ENCODE peak calls at places on chromosomes 2 and 18, in seven cellular contexts. L is fibroblast of lung, X is heart left ventricle, I is Panc1, P is psoas muscle, D is right atrium auricular region, F is hepatocyte. H is an unnamed sample.

GRCh38 chr2:109558076-109558882 is 55.5 kb downstream of the SEPTIN10 start:
- DNase-seq in L (peak; percentile 66), X (no peak), I (peak; percentile 90), P (no peak), D (no peak), F (peak; percentile 13), H (peak; percentile 87)

GRCh38 chr2:205659922-205660321 is 22.4 kb upstream of the NRP2 start:
- DNase-seq in L (no peak), X (no peak), I (no peak), P (no peak), D (no peak), F (no peak), H (no peak)

GRCh38 chr18:8631265-8631664 is 22.0 kb downstream of the RAB12 start:
- DNase-seq in L (no peak), X (no peak), I (no peak), P (no peak), D (no peak), F (no peak), H (no peak)

GRCh38 chr18:9366126-9366714 is 31.6 kb downstream of the TWSG1 start:
- DNase-seq in L (peak; percentile 44), X (no peak), I (no peak), P (no peak), D (no peak), F (peak; percentile 61), H (peak; percentile 60)

GRCh38 chr2:10361220-10361588 is 58.5 kb downstream of the HPCAL1 start:
- DNase-seq in L (peak; percentile 18), X (no peak), I (no peak), P (no peak), D (no peak), F (no peak), H (no peak)

GRCh38 chr18:4358618-4359017 is 96.5 kb downstream of the DLGAP1 start:
- DNase-seq in L (no peak), X (no peak), I (no peak), P (no peak), D (no peak), F (no peak), H (no peak)

GRCh38 chr2:209334188-209335017 is 89.4 kb upstream of the MAP2 start:
- DNase-seq in L (peak; percentile 69), X (peak; percentile 33), I (peak; percentile 43), P (peak; percentile 52), D (no peak), F (peak; percentile 77), H (peak; percentile 73)

GRCh38 chr2:68292108-68292710 is 27.5 kb downstream of the CNRIP1 start:
- DNase-seq in L (peak; percentile 46), X (no peak), I (peak; percentile 18), P (no peak), D (no peak), F (peak; percentile 48), H (peak; percentile 40)

GRCh38 chr2:222427606-222428320 is 3.4 kb downstream of the SGPP2 start:
- DNase-seq in L (no peak), X (no peak), I (no peak), P (no peak), D (no peak), F (peak; percentile 55), H (no peak)

GRCh38 chr2:38515155-38516074 is 87.3 kb downstream of the HNRNPLL start:
- DNase-seq in L (peak; percentile 57), X (peak; percentile 79), I (no peak), P (peak; percentile 84), D (peak; percentile 66), F (peak; percentile 46), H (no peak)

GRCh38 chr2:86512034-86512433 is 51.2 kb downstream of the CHMP3 start:
- DNase-seq in L (no peak), X (no peak), I (no peak), P (no peak), D (no peak), F (no peak), H (no peak)

GRCh38 chr18:63924551-63924950 is 16.8 kb downstream of the SERPINB10 start:
- DNase-seq in L (no peak), X (no peak), I (no peak), P (no peak), D (no peak), F (no peak), H (no peak)

GRCh38 chr2:137951606-137952005 is 12.7 kb upstream of the HNMT start:
- DNase-seq in L (no peak), X (no peak), I (no peak), P (no peak), D (no peak), F (no peak), H (no peak)

GRCh38 chr2:236824836-236825235 is 255.2 kb downstream of the ACKR3 start:
- DNase-seq in L (no peak), X (no peak), I (no peak), P (no peak), D (no peak), F (peak; percentile 37), H (no peak)

GRCh38 chr2:147490612-147491261 is 354.1 kb upstream of the ACVR2A start:
- DNase-seq in L (no peak), X (no peak), I (no peak), P (no peak), D (no peak), F (no peak), H (no peak)

GRCh38 chr18:32284284-32284683 is 94.4 kb downstream of the MEP1B start:
- DNase-seq in L (no peak), X (no peak), I (no peak), P (no peak), D (no peak), F (no peak), H (no peak)

GRCh38 chr18:9907867-9908266 is 5.9 kb upstream of the VAPA start:
- DNase-seq in L (no peak), X (no peak), I (no peak), P (no peak), D (no peak), F (no peak), H (no peak)

GRCh38 chr2:37652199-37652640 is 19.2 kb downstream of the CDC42EP3 start:
- DNase-seq in L (peak; percentile 60), X (no peak), I (no peak), P (no peak), D (no peak), F (no peak), H (peak; percentile 51)

GRCh38 chr18:79393626-79394401 is 1.9 kb upstream of the NFATC1 start:
- DNase-seq in L (peak; percentile 75), X (peak; percentile 95), I (no peak), P (peak; percentile 93), D (peak; percentile 96), F (peak; percentile 89), H (peak; percentile 69)

GRCh38 chr18:60413944-60414547 is 41.5 kb upstream of the MC4R start:
- DNase-seq in L (peak; percentile 9), X (no peak), I (peak; percentile 13), P (no peak), D (no peak), F (peak; percentile 28), H (peak; percentile 12)

GRCh38 chr18:51516478-51517038 is 319.1 kb upstream of the MEX3C start:
- DNase-seq in L (no peak), X (no peak), I (no peak), P (no peak), D (no peak), F (no peak), H (no peak)

DNA sequence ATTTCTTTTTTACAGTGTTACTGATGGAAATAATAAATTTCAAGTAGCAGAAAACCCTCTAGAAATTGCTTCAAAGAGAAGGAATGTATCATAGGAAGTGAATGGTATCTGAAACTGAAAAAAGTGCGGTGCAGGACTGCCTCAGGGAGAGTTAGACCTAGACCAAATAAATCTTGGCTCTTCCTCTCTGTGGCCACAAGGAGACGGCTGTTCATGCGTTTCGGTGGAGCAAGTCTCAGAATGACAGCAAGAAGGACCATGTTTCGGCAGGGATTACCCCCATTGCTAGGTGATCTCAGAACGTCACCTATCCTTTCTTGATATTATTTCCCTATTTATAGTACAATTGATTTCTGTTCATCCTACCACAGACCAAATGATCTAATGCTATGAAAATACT is 522.3 kb downstream of the SOX11 start:
- DNase-seq in L (no peak), X (no peak), I (no peak), P (no peak), D (no peak), F (no peak), H (no peak)
- TF ChIP-seq CTCF in L (no peak), X (no peak), I (no peak), P (no peak), D (no peak), F (no peak), H (no peak)

GRCh38 chr2:42967959-42968674 is 175.7 kb upstream of the HAAO start:
- DNase-seq in L (peak; percentile 91), X (peak; percentile 82), I (no peak), P (peak; percentile 89), D (peak; percentile 88), F (peak; percentile 65), H (peak; percentile 88)

GRCh38 chr2:42965196-42965595 is 172.8 kb upstream of the HAAO start:
- DNase-seq in L (no peak), X (no peak), I (no peak), P (no peak), D (no peak), F (no peak), H (no peak)

GRCh38 chr2:42963452-42964068 is 171.2 kb upstream of the HAAO start:
- DNase-seq in L (no peak), X (no peak), I (no peak), P (no peak), D (no peak), F (no peak), H (no peak)

GRCh38 chr2:42964444-42965081 is 172.2 kb upstream of the HAAO start:
- DNase-seq in L (peak; percentile 98), X (peak; percentile 89), I (no peak), P (peak; percentile 94), D (peak; percentile 88), F (peak; percentile 61), H (peak; percentile 16)

GRCh38 chr2:42965910-42966309 is 173.5 kb upstream of the HAAO start:
- DNase-seq in L (no peak), X (no peak), I (no peak), P (no peak), D (no peak), F (no peak), H (no peak)
- H3K4me1 ChIP-seq in L (peaks cover 41% of the 10 kb centered on the region), X (peaks cover 66% of the 10 kb centered on the region), I (no peaks in the 10 kb centered on the region), P (peaks cover 47% of the 10 kb centered on the region), D (no peaks in the 10 kb centered on the region), F (peaks cover 33% of the 10 kb centered on the region), H (no peaks in the 10 kb centered on the region)

GRCh38 chr2:165893556-165893955 is 60.0 kb downstream of the TTC21B start:
- DNase-seq in L (no peak), X (no peak), I (no peak), P (no peak), D (no peak), F (no peak), H (no peak)

GRCh38 chr2:165897074-165897683 is 56.4 kb downstream of the TTC21B start:
- DNase-seq in L (no peak), X (no peak), I (no peak), P (no peak), D (no peak), F (no peak), H (no peak)

GRCh38 chr2:165897741-165898140 is 55.8 kb downstream of the TTC21B start:
- DNase-seq in L (no peak), X (no peak), I (no peak), P (no peak), D (no peak), F (no peak), H (no peak)

GRCh38 chr2:165898381-165898780 is 55.2 kb downstream of the TTC21B start:
- DNase-seq in L (no peak), X (no peak), I (no peak), P (no peak), D (no peak), F (no peak), H (no peak)

GRCh38 chr2:165895974-165896373 is 57.6 kb downstream of the TTC21B start:
- DNase-seq in L (no peak), X (no peak), I (no peak), P (no peak), D (no peak), F (no peak), H (no peak)
- H3K4me3 ChIP-seq in L (no peak overlapping the region), X (no peak overlapping the region), I (no peak overlapping the region), P (no peak overlapping the region), D (no peak overlapping the region), F (no peak overlapping the region), H (no peak overlapping the region)

GRCh38 chr2:215403441-215404356 is 32.2 kb downstream of the FN1 start:
- DNase-seq in L (no peak), X (no peak), I (no peak), P (no peak), D (no peak), F (no peak), H (no peak)
- TF ChIP-seq CTCF in L (no peak), X (no peak), I (no peak), P (no peak), D (no peak), F (no peak), H (no peak)